ENCODE peak calls at places on chromosomes 3 and 15, in six cellular contexts. One of them, this sample, is unnamed.

GRCh38 chr15:98786706-98787105 is 138.4 kb downstream of the IGF1R start:
- DNase-seq in H54: no peak
- DNase-seq in suprapubic skin: no peak
- DNase-seq in ovary: no peak
- DNase-seq in heart left ventricle: no peak
- DNase-seq in transverse colon: no peak
- DNase-seq in this sample: no peak

GRCh38 chr3:187265461-187265955 is 26.0 kb downstream of the MASP1 start:
- DNase-seq in transverse colon: no peak
- DNase-seq in H54: no peak
- DNase-seq in suprapubic skin: no peak
- DNase-seq in heart left ventricle: peak
- DNase-seq in ovary: no peak
- DNase-seq in this sample: no peak

GRCh38 chr3:103002447-103002846 is 567.6 kb downstream of the ZPLD1 start:
- DNase-seq in ovary: no peak
- DNase-seq in transverse colon: no peak
- DNase-seq in H54: no peak
- DNase-seq in suprapubic skin: no peak
- DNase-seq in heart left ventricle: no peak
- DNase-seq in this sample: no peak

GRCh38 chr3:28556195-28556594 is 207.6 kb upstream of the AZI2 start:
- DNase-seq in transverse colon: no peak
- DNase-seq in ovary: no peak
- DNase-seq in heart left ventricle: no peak
- DNase-seq in H54: no peak
- DNase-seq in suprapubic skin: no peak
- DNase-seq in this sample: no peak

GRCh38 chr3:194944526-194944925 is 258.8 kb downstream of the FAM43A start:
- DNase-seq in heart left ventricle: no peak
- DNase-seq in suprapubic skin: no peak
- DNase-seq in H54: no peak
- DNase-seq in transverse colon: no peak
- DNase-seq in ovary: no peak
- DNase-seq in this sample: no peak

GRCh38 chr15:99574502-99574901 is 8.7 kb downstream of the MEF2A start:
- DNase-seq in H54: no peak
- DNase-seq in transverse colon: no peak
- DNase-seq in suprapubic skin: no peak
- DNase-seq in ovary: no peak
- DNase-seq in heart left ventricle: no peak
- DNase-seq in this sample: no peak

GRCh38 chr3:140870351-140870750 is 71.3 kb upstream of the SLC25A36 start:
- DNase-seq in ovary: no peak
- DNase-seq in transverse colon: no peak
- DNase-seq in suprapubic skin: no peak
- DNase-seq in H54: no peak
- DNase-seq in heart left ventricle: no peak
- DNase-seq in this sample: no peak

GRCh38 chr15:57321973-57322601 is 54.2 kb upstream of the CGNL1 start:
- DNase-seq in heart left ventricle: no peak
- DNase-seq in H54: no peak
- DNase-seq in transverse colon: no peak
- DNase-seq in ovary: no peak
- DNase-seq in suprapubic skin: no peak
- DNase-seq in this sample: no peak

GRCh38 chr3:13313813-13314212 is 106.3 kb downstream of the NUP210 start:
- DNase-seq in heart left ventricle: no peak
- DNase-seq in ovary: no peak
- DNase-seq in H54: no peak
- DNase-seq in transverse colon: no peak
- DNase-seq in suprapubic skin: no peak
- DNase-seq in this sample: no peak

GRCh38 chr3:188954590-188955208 is 217.1 kb upstream of the TPRG1 start:
- DNase-seq in ovary: peak
- DNase-seq in H54: peak
- DNase-seq in suprapubic skin: peak
- DNase-seq in heart left ventricle: peak
- DNase-seq in transverse colon: peak
- DNase-seq in this sample: peak

GRCh38 chr15:51888593-51889195 is 59.2 kb downstream of the TMOD3 start:
- DNase-seq in suprapubic skin: no peak
- DNase-seq in ovary: no peak
- DNase-seq in H54: no peak
- DNase-seq in heart left ventricle: no peak
- DNase-seq in transverse colon: no peak
- DNase-seq in this sample: no peak

GRCh38 chr15:57213783-57214366 is 162.4 kb upstream of the CGNL1 start:
- DNase-seq in suprapubic skin: no peak
- DNase-seq in transverse colon: no peak
- DNase-seq in ovary: no peak
- DNase-seq in H54: no peak
- DNase-seq in heart left ventricle: no peak
- DNase-seq in this sample: no peak

GRCh38 chr3:174156200-174156599 is 702.9 kb upstream of the NAALADL2 start:
- DNase-seq in suprapubic skin: no peak
- DNase-seq in transverse colon: no peak
- DNase-seq in H54: no peak
- DNase-seq in heart left ventricle: no peak
- DNase-seq in ovary: no peak
- DNase-seq in this sample: no peak

GRCh38 chr3:28799084-28799483 is 450.5 kb upstream of the AZI2 start:
- DNase-seq in heart left ventricle: no peak
- DNase-seq in H54: no peak
- DNase-seq in suprapubic skin: no peak
- DNase-seq in transverse colon: no peak
- DNase-seq in ovary: no peak
- DNase-seq in this sample: no peak

GRCh38 chr3:45055411-45056143 is 29.5 kb downstream of the CLEC3B start:
- DNase-seq in ovary: no peak
- DNase-seq in H54: no peak
- DNase-seq in suprapubic skin: no peak
- DNase-seq in heart left ventricle: no peak
- DNase-seq in transverse colon: no peak
- DNase-seq in this sample: no peak

GRCh38 chr15:98646546-98647025 is 1.8 kb upstream of the IGF1R start:
- DNase-seq in heart left ventricle: no peak
- DNase-seq in ovary: no peak
- DNase-seq in suprapubic skin: no peak
- DNase-seq in H54: no peak
- DNase-seq in transverse colon: no peak
- DNase-seq in this sample: no peak

GRCh38 chr3:190432216-190432615 is 17.5 kb downstream of the TMEM207 start:
- DNase-seq in transverse colon: no peak
- DNase-seq in suprapubic skin: no peak
- DNase-seq in ovary: no peak
- DNase-seq in H54: no peak
- DNase-seq in heart left ventricle: no peak
- DNase-seq in this sample: no peak

GRCh38 chr15:84911879-84912660 is 27.6 kb downstream of the SLC28A1 start:
- DNase-seq in suprapubic skin: peak
- DNase-seq in ovary: peak
- DNase-seq in H54: peak
- DNase-seq in transverse colon: peak
- DNase-seq in heart left ventricle: peak
- DNase-seq in this sample: peak

GRCh38 chr15:50134524-50135024 is 15.5 kb upstream of the ATP8B4 start:
- DNase-seq in transverse colon: no peak
- DNase-seq in H54: peak
- DNase-seq in heart left ventricle: no peak
- DNase-seq in ovary: no peak
- DNase-seq in suprapubic skin: no peak
- DNase-seq in this sample: no peak

GRCh38 chr3:72437666-72438065 is 410.6 kb downstream of the SHQ1 start:
- DNase-seq in H54: no peak
- DNase-seq in transverse colon: no peak
- DNase-seq in heart left ventricle: no peak
- DNase-seq in ovary: no peak
- DNase-seq in suprapubic skin: no peak
- DNase-seq in this sample: no peak

GRCh38 chr3:174016186-174016585 is 618.6 kb downstream of the NLGN1 start:
- DNase-seq in suprapubic skin: no peak
- DNase-seq in transverse colon: no peak
- DNase-seq in ovary: no peak
- DNase-seq in heart left ventricle: no peak
- DNase-seq in H54: peak
- DNase-seq in this sample: no peak

GRCh38 chr3:146161725-146162047 is 702 bp upstream of the PLOD2 start:
- DNase-seq in transverse colon: peak
- DNase-seq in heart left ventricle: peak
- DNase-seq in H54: peak
- DNase-seq in suprapubic skin: no peak
- DNase-seq in ovary: peak
- DNase-seq in this sample: no peak

GRCh38 chr3:187022403-187023029 is 92.2 kb downstream of the ST6GAL1 start:
- DNase-seq in heart left ventricle: no peak
- DNase-seq in H54: no peak
- DNase-seq in transverse colon: no peak
- DNase-seq in suprapubic skin: no peak
- DNase-seq in ovary: no peak
- DNase-seq in this sample: no peak

DNA sequence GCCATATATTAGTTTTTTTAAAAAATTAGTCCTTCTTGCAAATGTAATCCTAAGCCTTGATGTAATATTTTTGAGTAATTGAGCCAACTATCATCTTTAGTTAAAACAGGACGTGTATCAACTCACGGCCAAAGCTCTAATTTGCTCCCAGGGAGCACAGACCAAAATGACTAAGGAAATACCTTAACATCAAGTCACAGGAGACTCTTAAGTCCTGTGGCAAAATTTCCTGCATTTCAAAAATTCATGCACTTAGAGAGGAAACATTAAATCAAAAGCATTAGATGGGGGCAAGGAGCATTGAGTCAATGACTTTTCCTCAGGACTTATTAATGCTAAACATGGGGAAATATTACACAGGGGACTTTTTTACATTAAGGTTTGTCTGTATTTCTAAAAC is 276.0 kb downstream of the MFSD1 start:
- DNase-seq in H54: peak
- DNase-seq in ovary: no peak
- DNase-seq in transverse colon: no peak
- DNase-seq in heart left ventricle: no peak
- DNase-seq in suprapubic skin: no peak
- DNase-seq in this sample: no peak
- TF ChIP-seq POLR2A in H54: no peak
- TF ChIP-seq POLR2A in ovary: no peak
- TF ChIP-seq POLR2A in transverse colon: no peak
- TF ChIP-seq POLR2A in heart left ventricle: no peak
- TF ChIP-seq POLR2A in suprapubic skin: no peak
- TF ChIP-seq POLR2A in this sample: no peak

GRCh38 chr15:88636039-88636438 is 2.8 kb upstream of the ISG20 start:
- DNase-seq in ovary: no peak
- DNase-seq in H54: no peak
- DNase-seq in transverse colon: peak
- DNase-seq in heart left ventricle: no peak
- DNase-seq in suprapubic skin: no peak
- DNase-seq in this sample: peak
- TF ChIP-seq POLR2A in ovary: no peak
- TF ChIP-seq POLR2A in H54: no peak
- TF ChIP-seq POLR2A in transverse colon: peak
- TF ChIP-seq POLR2A in heart left ventricle: no peak
- TF ChIP-seq POLR2A in suprapubic skin: peak
- TF ChIP-seq POLR2A in this sample: no peak

DNA sequence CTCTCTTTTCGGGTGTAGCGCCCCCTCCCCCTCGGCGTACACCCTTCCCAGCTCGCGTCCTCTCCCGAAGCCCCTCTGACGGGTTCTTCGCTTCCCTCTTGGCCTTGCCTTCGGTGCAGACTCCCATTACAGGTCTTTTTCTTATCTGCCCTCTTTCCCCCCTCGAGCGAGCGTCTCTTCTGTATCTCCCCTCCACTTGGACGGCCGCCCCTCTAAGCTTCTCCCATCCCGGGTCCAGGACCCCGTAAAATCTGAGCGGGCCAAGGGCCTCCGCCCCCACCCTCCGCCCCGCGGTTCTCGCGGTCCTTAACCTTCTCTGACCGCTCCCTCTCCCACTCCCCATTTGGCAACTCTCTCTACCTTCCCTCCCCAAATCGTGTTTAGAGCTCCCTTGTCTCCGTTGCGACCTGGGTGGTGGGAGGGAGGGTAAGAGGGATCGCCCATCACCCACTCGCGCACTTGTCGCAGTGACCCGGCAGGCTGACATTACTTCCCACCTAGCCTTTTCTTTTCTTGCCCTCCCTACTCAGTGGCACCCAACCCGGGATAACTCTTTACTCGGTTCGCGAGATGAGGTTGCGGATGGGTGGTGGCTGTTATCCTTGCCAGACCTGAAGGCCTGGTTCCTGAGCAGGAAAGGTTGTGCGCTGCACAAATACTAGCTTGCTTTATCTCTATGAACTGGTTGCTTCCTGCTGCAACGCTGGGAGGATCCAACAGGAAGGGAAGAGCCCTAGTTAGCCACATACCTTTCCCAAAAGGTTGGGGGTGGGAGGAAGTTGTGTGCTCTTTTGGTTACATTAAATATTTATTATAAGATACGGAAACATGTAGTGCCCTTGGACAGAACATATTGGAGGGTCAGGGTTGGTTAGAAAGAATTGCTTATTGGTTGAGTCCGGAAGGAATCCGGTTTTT is 922 bp downstream of the RAB11A start:
- DNase-seq in H54: no peak
- DNase-seq in suprapubic skin: peak
- DNase-seq in heart left ventricle: peak
- DNase-seq in ovary: peak
- DNase-seq in transverse colon: peak
- DNase-seq in this sample: peak
- TF ChIP-seq POLR2A in H54: no peak
- TF ChIP-seq POLR2A in suprapubic skin: no peak
- TF ChIP-seq POLR2A in heart left ventricle: no peak
- TF ChIP-seq POLR2A in ovary: no peak
- TF ChIP-seq POLR2A in transverse colon: peak
- TF ChIP-seq POLR2A in this sample: no peak

DNA sequence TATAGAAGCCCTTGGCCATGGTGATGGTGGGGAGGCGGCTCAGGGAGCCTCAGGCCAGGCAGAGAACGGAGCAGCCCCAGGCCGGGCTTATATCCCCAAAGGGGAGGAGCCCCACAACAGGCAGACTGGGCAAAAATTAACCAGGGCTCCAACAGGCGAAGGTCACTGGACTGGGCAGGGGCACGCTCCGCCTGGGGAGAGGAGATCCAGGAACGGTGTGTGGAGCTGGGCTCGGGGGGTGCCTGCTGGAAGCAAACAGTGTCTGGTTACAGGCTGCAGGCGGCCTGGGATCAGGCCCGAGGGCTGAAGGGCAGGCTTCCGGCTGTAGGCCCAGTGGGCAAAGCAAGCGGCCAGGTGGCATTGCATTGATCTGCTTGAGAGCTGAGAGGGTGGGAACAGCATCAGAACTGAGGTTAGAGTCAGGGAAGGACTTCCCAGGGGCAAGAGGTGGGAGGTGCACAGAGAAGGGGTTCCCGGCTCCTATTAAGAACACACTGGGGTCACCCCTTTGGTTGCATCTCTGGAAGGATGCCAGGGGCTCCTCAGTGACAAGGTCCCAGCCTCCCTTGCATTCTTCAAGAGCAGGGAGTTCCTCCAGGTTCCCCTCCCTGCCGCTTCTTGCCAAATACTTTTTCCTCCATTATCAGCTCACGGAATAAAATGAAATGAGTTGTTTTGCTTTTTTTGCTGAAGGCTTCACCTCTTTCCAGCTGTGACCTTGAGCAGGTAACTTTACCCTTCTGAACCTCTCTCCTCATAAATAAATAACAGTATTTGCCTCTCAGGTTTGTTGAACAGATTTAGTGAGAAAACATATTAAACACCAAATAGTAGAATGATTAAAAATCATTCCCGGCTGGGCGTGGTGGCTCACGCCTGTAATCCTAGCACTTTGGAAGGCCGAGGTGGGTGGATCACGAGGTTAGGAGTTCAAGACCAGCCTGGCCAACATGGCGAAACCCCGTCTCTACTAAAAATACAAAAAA is 7.8 kb downstream of the ANPEP start:
- DNase-seq in ovary: no peak
- DNase-seq in suprapubic skin: no peak
- DNase-seq in transverse colon: peak
- DNase-seq in heart left ventricle: no peak
- DNase-seq in H54: no peak
- DNase-seq in this sample: no peak
- TF ChIP-seq POLR2A in ovary: no peak
- TF ChIP-seq POLR2A in suprapubic skin: no peak
- TF ChIP-seq POLR2A in transverse colon: no peak
- TF ChIP-seq POLR2A in heart left ventricle: no peak
- TF ChIP-seq POLR2A in H54: no peak
- TF ChIP-seq POLR2A in this sample: no peak

This sample was measured in breast epithelium.